ENCODE peak calls at places on chromosomes 11 and 22, in ten cellular contexts. U is hippocampal formation; G is progenitor cell of endocrine pancreas; B is DMS153; F is LoVo; T is type B pancreatic cell; E is IMR-90; I is effector memory CD4-positive, alpha-beta T cell; J is mucosa of gallbladder; Y is upper lobe of right lung. W is an unnamed sample.

GRCh38 chr11:130666781-130667251 is 218.4 kb downstream of the ADAMTS15 start:
- DNase-seq in U (no peak), G (no peak), B (no peak), F (no peak), T (no peak), E (peak; percentile 51), I (no peak), J (no peak), Y (no peak), W (no peak)

GRCh38 chr22:30127749-30128166 is 47.5 kb downstream of the HORMAD2 start:
- DNase-seq in U (no peak), G (no peak), B (no peak), F (no peak), T (no peak), E (peak; percentile 89), I (no peak), J (no peak), Y (no peak), W (no peak)

GRCh38 chr11:134802116-134802515 is 390.1 kb upstream of the B3GAT1 start:
- DNase-seq in U (no peak), G (no peak), B (no peak), F (no peak), T (no peak), E (no peak), I (no peak), J (no peak), Y (no peak), W (no peak)

GRCh38 chr11:33912405-33913361 is 20.8 kb upstream of the LMO2 start:
- DNase-seq in U (no peak), G (no peak), B (no peak), F (peak; percentile 22), T (no peak), E (peak; percentile 90), I (no peak), J (no peak), Y (no peak), W (no peak)

GRCh38 chr11:3341298-3341697 is 37.6 kb downstream of the ZNF195 start:
- DNase-seq in U (peak; percentile 13), G (no peak), B (no peak), F (peak; percentile 9), T (no peak), E (no peak), I (peak; percentile 42), J (peak; percentile 63), Y (peak; percentile 80), W (peak; percentile 76)

GRCh38 chr11:12838463-12839120 is 164.4 kb downstream of the TEAD1 start:
- DNase-seq in U (no peak), G (no peak), B (no peak), F (no peak), T (no peak), E (no peak), I (no peak), J (no peak), Y (no peak), W (no peak)

GRCh38 chr22:42437488-42438292 is 5.5 kb upstream of the NFAM1 start:
- DNase-seq in U (peak; percentile 63), G (peak; percentile 88), B (peak; percentile 66), F (peak; percentile 72), T (peak; percentile 84), E (peak; percentile 18), I (peak; percentile 80), J (peak; percentile 70), Y (peak; percentile 87), W (peak; percentile 84)

GRCh38 chr22:46896568-46897245 is 134.3 kb downstream of the TBC1D22A start:
- DNase-seq in U (no peak), G (no peak), B (no peak), F (no peak), T (no peak), E (no peak), I (no peak), J (no peak), Y (peak; percentile 17), W (no peak)

GRCh38 chr22:22666307-22667091 is 22.1 kb downstream of the GGTLC2 start:
- DNase-seq in U (no peak), G (peak; percentile 34), B (no peak), F (no peak), T (no peak), E (peak; percentile 46), I (no peak), J (peak; percentile 44), Y (no peak), W (peak; percentile 27)

GRCh38 chr11:86021390-86021789 is 47.5 kb downstream of the PICALM start:
- DNase-seq in U (no peak), G (no peak), B (no peak), F (no peak), T (no peak), E (no peak), I (no peak), J (no peak), Y (no peak), W (no peak)

GRCh38 chr22:49303781-49304461 is 523.8 kb downstream of the BRD1 start:
- DNase-seq in U (no peak), G (peak; percentile 7), B (no peak), F (no peak), T (peak; percentile 62), E (no peak), I (no peak), J (peak; percentile 7), Y (peak; percentile 58), W (peak; percentile 14)

GRCh38 chr22:49827307-49827852 is 293 bp downstream of the BRD1 start:
- DNase-seq in U (no peak), G (no peak), B (no peak), F (no peak), T (no peak), E (no peak), I (no peak), J (no peak), Y (no peak), W (no peak)